ENCODE peak calls at places on chromosome 17, in six cellular contexts. N is ovary, S is GM12878, H is esophagus muscularis mucosa, K is sigmoid colon, A is K562. T is an unnamed sample. For H3K4me1 and H3K36me3, the result is how much of the 10 kb centered on the place peaks cover.

GRCh38 chr17:62794666-62794971 is 13.5 kb downstream of the MARCHF10 start:
- DNase-seq in H (no peak), S (no peak), A (no peak), N (no peak), K (no peak), T (no peak)

GRCh38 chr17:77821114-77821513 is 137.4 kb upstream of the TNRC6C start:
- DNase-seq in N (no peak), H (no peak), S (no peak), A (peak), K (no peak), T (no peak)

GRCh38 chr17:74972107-74972972 is at the start of gene HID1:
- DNase-seq in H (no peak), K (no peak), S (no peak), A (peak), N (peak), T (no peak)

GRCh38 chr17:828761-829160 is 46.6 kb downstream of the MRM3 start:
- DNase-seq in K (no peak), S (no peak), A (no peak), N (no peak), H (no peak), T (no peak)

GRCh38 chr17:78568494-78569115 is 8.6 kb downstream of the DNAH17 start:
- DNase-seq in K (no peak), S (no peak), H (no peak), N (no peak), A (no peak), T (no peak)

GRCh38 chr17:44605116-44605505 is 47.8 kb downstream of the FZD2 start:
- DNase-seq in N (no peak), S (no peak), K (no peak), H (no peak), A (no peak), T (no peak)

GRCh38 chr17:10292057-10292931 is 80.5 kb downstream of the MYH13 start:
- DNase-seq in S (peak), N (peak), A (no peak), K (peak), H (no peak), T (no peak)

GRCh38 chr17:57603978-57604377 is 141.1 kb downstream of the CCDC182 start:
- DNase-seq in K (no peak), S (peak), H (no peak), A (no peak), N (no peak), T (no peak)

GRCh38 chr17:53896047-53896446 is 73.3 kb downstream of the KIF2B start:
- DNase-seq in S (no peak), K (no peak), N (no peak), H (no peak), A (no peak), T (no peak)

GRCh38 chr17:80498242-80498919 is 22.0 kb upstream of the NPTX1 start:
- DNase-seq in S (no peak), A (no peak), H (no peak), N (peak), K (peak), T (no peak)

GRCh38 chr17:41058741-41059140 is 1.2 kb downstream of the KRTAP2-3 start:
- DNase-seq in A (no peak), K (no peak), N (no peak), S (no peak), H (no peak), T (no peak)

GRCh38 chr17:50396261-50397110 is 837 bp downstream of the LRRC59 start:
- DNase-seq in H (no peak), S (no peak), N (peak), A (peak), K (peak), T (peak)

GRCh38 chr17:9977175-9977574 is 72.1 kb upstream of the RCVRN start:
- DNase-seq in A (no peak), H (no peak), S (no peak), K (no peak), N (no peak), T (no peak)

GRCh38 chr17:44279586-44280344 is 11.8 kb upstream of the SLC4A1 start:
- DNase-seq in S (peak), K (peak), H (no peak), A (peak), N (peak), T (peak)

GRCh38 chr17:65381160-65381559 is 180.3 kb downstream of the AXIN2 start:
- DNase-seq in N (no peak), K (no peak), S (no peak), H (no peak), A (no peak), T (no peak)

GRCh38 chr17:79955167-79955549 is 80.5 kb downstream of the TBC1D16 start:
- DNase-seq in S (no peak), N (peak), A (no peak), H (no peak), K (no peak), T (no peak)

GRCh38 chr17:19747829-19748806 is at the start of gene ALDH3A1:
- DNase-seq in A (no peak), S (no peak), K (no peak), H (no peak), N (no peak), T (no peak)

GRCh38 chr17:48498168-48498840 is 32.5 kb downstream of the HOXB1 start:
- DNase-seq in A (no peak), K (no peak), S (no peak), H (no peak), N (no peak), T (no peak)

GRCh38 chr17:74838275-74838674 is 21.4 kb downstream of the GRIN2C start:
- DNase-seq in H (no peak), N (no peak), S (no peak), K (no peak), A (no peak), T (no peak)

GRCh38 chr17:83203073-83203471 is 123.7 kb downstream of the METRNL start:
- DNase-seq in S (no peak), K (peak), A (no peak), N (peak), H (no peak), T (peak)

GRCh38 chr17:82424001-82424862 is 5.8 kb upstream of the OGFOD3 start:
- DNase-seq in K (no peak), H (no peak), S (no peak), A (peak), N (no peak), T (peak)

GRCh38 chr17:38970804-38971203 is 3.6 kb upstream of the FBXO47 start:
- DNase-seq in H (no peak), S (no peak), N (no peak), A (no peak), K (no peak), T (no peak)

GRCh38 chr17:81365148-81365600 is 30.1 kb upstream of the BAHCC1 start:
- DNase-seq in S (no peak), A (peak), H (no peak), K (peak), N (peak), T (no peak)

GRCh38 chr17:63976702-63977101 is 4.0 kb upstream of the SCN4A start:
- DNase-seq in H (no peak), A (no peak), K (no peak), S (no peak), N (no peak), T (no peak)

GRCh38 chr17:63974594-63975192 is 2.0 kb upstream of the SCN4A start:
- DNase-seq in H (no peak), S (no peak), K (no peak), N (no peak), A (no peak), T (no peak)

GRCh38 chr17:63973930-63974593 is 1.3 kb upstream of the SCN4A start:
- DNase-seq in K (no peak), N (peak), H (no peak), A (no peak), S (no peak), T (no peak)

GRCh38 chr17:63975541-63976092 is 2.9 kb upstream of the SCN4A start:
- DNase-seq in A (no peak), H (no peak), N (no peak), K (no peak), S (no peak), T (no peak)

GRCh38 chr17:63978266-63979200 is 5.8 kb upstream of the SCN4A start:
- DNase-seq in N (peak), K (no peak), S (no peak), H (no peak), A (no peak), T (no peak)
- H3K4me1 ChIP-seq in N (under half), K (under half), S (under half), H (under half), A (under half), T (under half)

GRCh38 chr17:32208436-32208835 is 57.2 kb upstream of the RHBDL3 start:
- DNase-seq in H (no peak), K (no peak), N (no peak), S (no peak), A (no peak), T (no peak)

GRCh38 chr17:32211671-32212070 is 54.0 kb upstream of the RHBDL3 start:
- DNase-seq in A (no peak), K (no peak), S (no peak), H (no peak), N (no peak), T (no peak)

DNA sequence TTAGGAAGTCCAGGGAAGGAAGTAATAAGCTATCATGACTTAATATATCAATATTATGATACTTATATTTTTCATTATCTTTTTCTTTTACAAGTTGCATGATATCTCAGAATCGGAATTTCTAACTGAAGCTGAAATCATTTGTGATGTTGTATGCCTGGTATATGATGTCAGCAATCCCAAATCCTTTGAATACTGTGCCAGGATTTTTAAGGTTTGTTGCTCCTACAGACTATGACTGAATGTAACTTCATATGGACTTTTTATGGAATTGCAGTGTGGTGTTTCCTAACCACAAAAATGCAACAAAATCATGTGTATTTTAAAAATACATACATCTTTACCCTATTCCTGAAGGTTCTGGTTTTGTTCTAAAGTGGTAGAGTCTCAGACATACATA is 58.8 kb upstream of the RHBDL3 start:
- DNase-seq in A (no peak), S (no peak), K (no peak), H (no peak), N (no peak), T (no peak)
- H3K36me3 ChIP-seq in A (half or more), S (under half), K (under half), H (under half), N (under half), T (under half)

GRCh38 chr17:33602981-33603380 is 309.9 kb upstream of the ASIC2 start:
- DNase-seq in N (no peak), A (no peak), S (no peak), H (no peak), K (no peak), T (no peak)
- TF ChIP-seq EP300 in N (no peak), A (no peak), S (no peak), H (no peak), K (no peak), T (no peak)

GRCh38 chr17:1996243-1997145 is 28.6 kb downstream of the RTN4RL1 start:
- DNase-seq in N (no peak), H (no peak), A (no peak), K (no peak), S (no peak), T (no peak)
- H3K4me1 ChIP-seq in N (under half), H (under half), A (under half), K (under half), S (under half), T (under half)

DNA sequence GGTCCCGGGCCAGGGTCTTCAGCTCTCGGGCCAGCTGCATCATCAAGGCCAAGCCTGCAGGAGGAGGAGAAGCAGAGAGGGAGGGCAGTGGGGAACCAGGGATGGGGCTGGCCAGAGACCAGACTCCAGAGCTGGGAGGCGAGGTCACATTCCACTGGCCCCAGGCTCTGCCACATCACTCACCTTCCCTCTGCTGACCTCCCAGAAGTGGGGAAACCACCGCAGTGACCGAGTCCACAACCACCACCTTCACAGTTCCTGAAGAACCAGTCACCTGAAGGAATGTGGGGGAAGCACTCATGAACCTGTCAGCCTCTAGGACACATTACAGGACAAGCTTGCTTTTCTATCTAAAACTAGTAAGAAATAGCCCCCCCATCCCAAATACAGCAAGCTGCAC is 16.4 kb downstream of the RAD51D start:
- DNase-seq in N (no peak), K (no peak), H (no peak), S (no peak), A (no peak), T (no peak)
- H3K36me3 ChIP-seq in N (under half), K (under half), H (half or more), S (under half), A (half or more), T (under half)